ENCODE peak calls at places on chromosomes 6 and 20, in seven cellular contexts. W, G, A, X, S, T and C are unnamed samples.

GRCh38 chr6:166736606-166737005 is 109.6 kb upstream of the RPS6KA2 start:
- DNase-seq in G (no peak), X (no peak), S (no peak), T (peak), W (no peak), A (peak), C (no peak)

GRCh38 chr6:93624408-93624807 is 205.0 kb upstream of the EPHA7 start:
- DNase-seq in A (peak), X (no peak), S (no peak), G (no peak), W (no peak), T (no peak), C (no peak)

GRCh38 chr6:113190170-113190569 is 667.0 kb upstream of the MARCKS start:
- DNase-seq in S (no peak), T (no peak), W (no peak), A (peak), G (peak), X (no peak), C (no peak)

GRCh38 chr20:32112862-32113261 is 3.3 kb downstream of the TM9SF4 start:
- DNase-seq in W (no peak), X (no peak), A (no peak), S (no peak), T (no peak), G (no peak), C (no peak)

GRCh38 chr6:131692589-131692988 is 8.6 kb downstream of the OR2A4 start:
- DNase-seq in X (no peak), G (no peak), W (no peak), A (no peak), S (no peak), T (no peak), C (no peak)

GRCh38 chr6:86526238-86526637 is 411.1 kb upstream of the HTR1E start:
- DNase-seq in A (no peak), T (no peak), G (no peak), W (no peak), S (no peak), X (no peak), C (no peak)

GRCh38 chr20:37245181-37245580 is 16.4 kb downstream of the GHRH start:
- DNase-seq in A (no peak), S (no peak), W (no peak), T (no peak), G (no peak), X (no peak), C (no peak)

GRCh38 chr6:112571486-112571885 is 224.4 kb downstream of the RFPL4B start:
- DNase-seq in G (no peak), T (peak), S (peak), W (no peak), A (peak), X (no peak), C (no peak)

GRCh38 chr6:43916924-43917877 is 147.2 kb downstream of the VEGFA start:
- DNase-seq in A (peak), X (no peak), S (no peak), W (peak), T (no peak), G (no peak), C (no peak)

GRCh38 chr6:112396221-112396620 is 49.1 kb downstream of the RFPL4B start:
- DNase-seq in A (no peak), T (no peak), X (no peak), G (no peak), S (no peak), W (no peak), C (no peak)

GRCh38 chr6:165883851-165884640 is 221.0 kb upstream of the PDE10A start:
- DNase-seq in A (peak), S (no peak), T (peak), X (no peak), W (no peak), G (no peak), C (no peak)

GRCh38 chr6:12586696-12587095 is 129.9 kb upstream of the PHACTR1 start:
- DNase-seq in A (no peak), W (no peak), S (no peak), G (no peak), T (no peak), X (no peak), C (no peak)

GRCh38 chr6:152575621-152576150 is 61.5 kb downstream of the SYNE1 start:
- DNase-seq in W (peak), T (peak), G (no peak), X (no peak), S (peak), A (peak), C (no peak)

GRCh38 chr6:30151580-30151979 is 9.4 kb downstream of the TRIM10 start:
- DNase-seq in A (no peak), W (no peak), T (no peak), G (no peak), X (no peak), S (no peak), C (no peak)

GRCh38 chr6:3551716-3552511 is 95.1 kb upstream of the SLC22A23 start:
- DNase-seq in S (no peak), W (no peak), G (no peak), X (no peak), A (no peak), T (no peak), C (no peak)

GRCh38 chr6:133503330-133503729 is 262.2 kb downstream of the EYA4 start:
- DNase-seq in W (no peak), A (peak), G (no peak), S (peak), X (no peak), T (no peak), C (no peak)

GRCh38 chr20:15020845-15021244 is 683.4 kb upstream of the FLRT3 start:
- DNase-seq in A (no peak), G (no peak), S (no peak), T (no peak), X (no peak), W (no peak), C (no peak)

GRCh38 chr6:82396964-82397761 is 33.5 kb downstream of the TPBG start:
- DNase-seq in X (no peak), T (peak), S (peak), W (no peak), G (no peak), A (peak), C (no peak)

GRCh38 chr20:62120990-62121775 is 1.1 kb upstream of the LSM14B start:
- DNase-seq in X (no peak), W (peak), T (no peak), S (no peak), A (no peak), G (no peak), C (no peak)

GRCh38 chr6:11183761-11184362 is 48.6 kb downstream of the NEDD9 start:
- DNase-seq in A (no peak), X (no peak), T (no peak), W (no peak), G (no peak), S (no peak), C (no peak)

GRCh38 chr6:143451531-143451930 is 926 bp downstream of the PEX3 start:
- DNase-seq in S (no peak), X (no peak), T (no peak), A (no peak), G (no peak), W (no peak), C (no peak)

GRCh38 chr6:162488444-162488843 is 239.1 kb downstream of the PRKN start:
- DNase-seq in W (no peak), T (no peak), A (no peak), S (no peak), G (no peak), X (no peak), C (no peak)

DNA sequence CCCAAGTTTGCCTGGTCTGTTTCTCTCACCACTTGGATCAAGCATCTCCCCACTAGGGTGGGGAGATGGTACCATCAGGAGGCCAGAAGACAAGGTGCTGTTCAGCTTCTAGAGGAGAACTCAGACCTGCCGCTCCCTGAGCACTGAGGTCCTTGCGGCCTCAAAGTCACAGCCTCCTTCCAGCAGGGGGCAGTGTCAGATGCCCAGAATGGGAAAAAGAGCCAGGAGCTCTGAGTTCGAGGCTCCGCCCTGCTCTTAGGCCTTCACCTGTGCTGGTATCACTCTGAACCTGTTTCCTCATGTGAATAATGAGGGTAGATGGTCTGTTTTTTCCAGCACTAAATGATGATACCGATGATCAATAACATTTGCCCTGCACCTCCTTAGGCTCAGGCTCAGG is 68.7 kb downstream of the TOX2 start:
- DNase-seq in X (no peak), T (no peak), S (no peak), W (no peak), G (no peak), A (no peak), C (no peak)
- TF ChIP-seq CTCF in X (peak), T (peak), S (peak), W (no peak), G (peak), A (peak), C (peak)

GRCh38 chr20:22058746-22059145 is 353.3 kb downstream of the PAX1 start:
- DNase-seq in G (no peak), W (no peak), T (no peak), A (no peak), S (no peak), X (no peak), C (no peak)
- TF ChIP-seq CTCF in G (no peak), W (no peak), T (no peak), A (no peak), S (no peak), X (no peak), C (no peak)

GRCh38 chr6:90098025-90098474 is 198.6 kb downstream of the BACH2 start:
- DNase-seq in S (peak), T (peak), W (peak), A (peak), X (no peak), G (no peak), C (no peak)
- TF ChIP-seq CTCF in S (peak), T (peak), W (peak), A (peak), X (peak), G (no peak), C (no peak)

GRCh38 chr20:60627751-60628565 is 624.1 kb upstream of the CDH4 start:
- DNase-seq in W (no peak), X (no peak), S (no peak), A (no peak), T (no peak), G (peak), C (no peak)
- TF ChIP-seq CTCF in W (no peak), X (peak), S (no peak), A (no peak), T (no peak), G (peak), C (no peak)

DNA sequence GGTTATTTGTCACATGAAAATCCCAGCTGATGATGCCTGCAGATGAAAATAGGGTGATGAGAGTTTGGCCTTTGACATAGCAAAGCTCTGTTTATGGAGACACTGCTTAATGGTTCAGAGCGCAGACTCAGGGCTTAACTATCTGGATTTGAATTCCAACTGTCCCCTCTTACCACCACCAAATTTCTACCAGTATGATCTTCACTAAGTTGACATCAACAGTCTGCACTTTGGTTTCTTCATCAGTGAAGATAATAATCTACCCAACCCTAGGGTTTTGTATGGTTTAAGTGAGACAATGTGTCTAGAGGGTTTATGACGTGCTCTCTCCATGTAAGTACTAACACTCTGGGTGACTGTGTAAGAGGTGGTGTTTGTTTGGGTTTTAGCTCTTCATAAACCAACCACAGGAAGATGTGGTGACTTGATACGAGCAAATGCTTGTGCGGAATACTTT is 151.4 kb upstream of the TNFAIP3 start:
- DNase-seq in T (peak), W (no peak), X (no peak), G (no peak), S (no peak), A (no peak), C (no peak)
- TF ChIP-seq CTCF in T (no peak), W (no peak), X (no peak), G (no peak), S (no peak), A (no peak), C (no peak)

DNA sequence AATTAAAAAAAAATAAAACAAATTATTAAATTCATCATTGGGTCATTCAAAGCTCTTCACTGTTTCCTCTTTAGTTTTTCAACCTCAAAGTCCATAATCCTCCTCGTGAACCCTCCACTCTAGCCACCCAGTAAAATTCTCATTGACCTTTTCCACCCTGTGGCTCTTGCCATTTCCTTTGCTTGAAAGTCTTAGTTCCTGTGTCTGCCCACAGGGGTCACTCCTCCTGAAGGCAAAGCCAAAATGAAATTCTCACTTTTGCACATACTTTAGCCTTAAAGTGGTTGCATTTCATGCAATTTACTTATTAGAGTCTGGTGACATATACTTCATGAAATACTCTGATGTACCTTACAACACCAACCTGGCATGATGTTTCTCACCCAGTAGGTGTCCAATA is 263.7 kb downstream of the BMP2 start:
- DNase-seq in A (peak), X (no peak), W (no peak), G (peak), S (no peak), T (peak), C (no peak)
- TF ChIP-seq CTCF in A (peak), X (peak), W (no peak), G (peak), S (peak), T (peak), C (no peak)

GRCh38 chr6:138517635-138518034 is 18.3 kb upstream of the NHSL1 start:
- DNase-seq in T (no peak), S (no peak), X (no peak), W (peak), A (peak), G (peak), C (no peak)

GRCh38 chr6:138522611-138523010 is 23.3 kb upstream of the NHSL1 start:
- DNase-seq in A (no peak), G (no peak), S (no peak), T (no peak), X (no peak), W (no peak), C (no peak)

GRCh38 chr6:138518054-138518453 is 18.8 kb upstream of the NHSL1 start:
- DNase-seq in X (no peak), A (no peak), G (no peak), S (no peak), T (no peak), W (no peak), C (no peak)

GRCh38 chr6:138521800-138522199 is 22.5 kb upstream of the NHSL1 start:
- DNase-seq in W (no peak), A (no peak), S (no peak), T (no peak), X (no peak), G (no peak), C (no peak)

DNA sequence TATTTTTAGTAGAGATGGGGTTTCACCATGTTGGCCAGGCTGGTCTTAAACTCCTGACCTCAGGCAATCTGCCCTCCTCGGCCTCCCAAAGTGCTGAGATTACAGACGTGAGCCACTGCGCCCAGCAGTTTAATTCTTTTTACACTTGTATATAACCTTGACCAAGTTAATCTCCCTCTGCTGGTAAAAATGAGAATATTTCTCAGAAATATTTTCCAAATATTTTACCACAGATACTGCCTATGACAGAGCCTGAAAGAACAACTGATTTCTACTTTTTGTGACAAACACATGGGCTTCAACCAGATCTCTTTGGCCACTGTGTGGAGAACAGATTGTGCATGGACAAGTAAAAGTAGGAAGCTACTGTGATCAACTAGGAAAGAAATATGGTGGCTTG is 21.2 kb upstream of the NHSL1 start:
- DNase-seq in A (peak), T (peak), X (no peak), G (no peak), S (no peak), W (no peak), C (no peak)
- TF ChIP-seq CTCF in A (peak), T (peak), X (peak), G (peak), S (peak), W (no peak), C (peak)

GRCh38 chr6:145546265-145546664 is 189.1 kb downstream of the EPM2A start:
- DNase-seq in A (no peak), W (no peak), G (no peak), T (no peak), S (no peak), X (no peak), C (no peak)
- TF ChIP-seq CTCF in A (no peak), W (no peak), G (no peak), T (no peak), S (no peak), X (no peak), C (no peak)

DNA sequence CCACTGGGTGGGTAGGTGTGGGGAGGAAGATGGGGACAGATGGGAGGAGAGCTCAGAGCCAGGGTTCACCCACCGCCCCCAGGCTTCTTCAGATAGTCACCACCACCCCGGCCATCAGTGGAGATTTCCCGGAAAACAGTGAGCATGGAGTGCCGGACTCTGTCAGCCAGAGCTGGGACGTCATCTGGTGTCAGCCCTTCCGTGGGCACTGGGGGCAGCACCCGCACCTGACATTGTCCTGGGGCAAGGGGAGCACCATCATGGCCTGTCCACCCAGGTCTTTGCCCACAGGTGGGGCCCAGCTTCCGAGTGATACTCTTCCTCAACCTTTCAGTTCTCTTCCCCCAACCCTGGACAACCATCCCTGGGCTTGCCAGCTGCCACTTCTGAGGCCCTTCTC is 4.8 kb downstream of the EGFL8 start:
- DNase-seq in G (no peak), X (no peak), A (no peak), S (no peak), T (no peak), W (no peak), C (no peak)
- TF ChIP-seq CTCF in G (no peak), X (peak), A (no peak), S (no peak), T (no peak), W (no peak), C (no peak)